ENCODE peak calls at places on chromosomes 12 and 14, in six cellular contexts. Q, C, A, K, X and N are unnamed samples. For H3K9me3, the result is how much of the 10 kb centered on the place peaks cover.

GRCh38 chr12:126681676-126682075 is 1585.3 kb upstream of the TMEM132C start:
- DNase-seq in Q (no peak), C (no peak), A (no peak), K (peak), X (no peak), N (no peak)

GRCh38 chr12:481422-481821 is 21.7 kb downstream of the B4GALNT3 start:
- DNase-seq in Q (no peak), C (peak), A (no peak), K (no peak), X (no peak), N (peak)

GRCh38 chr12:75585309-75585708 is 73.9 kb upstream of the KRR1 start:
- DNase-seq in Q (peak), C (peak), A (peak), K (no peak), X (no peak), N (no peak)

GRCh38 chr14:50070230-50070629 is 46.1 kb downstream of the VCPKMT start:
- DNase-seq in Q (no peak), C (no peak), A (no peak), K (no peak), X (no peak), N (no peak)

GRCh38 chr12:115866909-115867525 is 410.5 kb downstream of the MED13L start:
- DNase-seq in Q (peak), C (no peak), A (no peak), K (peak), X (no peak), N (no peak)

GRCh38 chr14:34713681-34714319 is 593 bp downstream of the CFL2 start:
- DNase-seq in Q (peak), C (peak), A (no peak), K (peak), X (no peak), N (peak)

GRCh38 chr14:81314443-81315175 is 85.5 kb downstream of the STON2 start:
- DNase-seq in Q (no peak), C (no peak), A (no peak), K (no peak), X (no peak), N (no peak)

GRCh38 chr14:69002069-69002468 is 23.0 kb upstream of the ACTN1 start:
- DNase-seq in Q (peak), C (peak), A (no peak), K (peak), X (no peak), N (peak)

GRCh38 chr12:103462675-103463074 is 33.1 kb downstream of the C12orf42 start:
- DNase-seq in Q (no peak), C (no peak), A (no peak), K (no peak), X (no peak), N (no peak)

GRCh38 chr14:32354716-32355115 is 25.6 kb downstream of the AKAP6 start:
- DNase-seq in Q (no peak), C (no peak), A (no peak), K (no peak), X (no peak), N (no peak)

GRCh38 chr14:55930016-55930784 is 188.0 kb upstream of the PELI2 start:
- DNase-seq in Q (peak), C (no peak), A (no peak), K (no peak), X (no peak), N (no peak)

GRCh38 chr14:100239840-100240724 is 1.1 kb downstream of the YY1 start:
- DNase-seq in Q (peak), C (peak), A (peak), K (peak), X (peak), N (peak)

GRCh38 chr12:92551210-92551609 is 151.6 kb upstream of the PLEKHG7 start:
- DNase-seq in Q (no peak), C (no peak), A (no peak), K (no peak), X (no peak), N (no peak)

GRCh38 chr14:74248036-74248435 is 8.8 kb downstream of the VSX2 start:
- DNase-seq in Q (no peak), C (no peak), A (no peak), K (no peak), X (no peak), N (no peak)

GRCh38 chr14:74245292-74245691 is 6.0 kb downstream of the VSX2 start:
- DNase-seq in Q (no peak), C (no peak), A (no peak), K (no peak), X (no peak), N (no peak)

GRCh38 chr14:74244115-74244514 is 4.9 kb downstream of the VSX2 start:
- DNase-seq in Q (no peak), C (no peak), A (no peak), K (peak), X (no peak), N (no peak)

GRCh38 chr14:74249433-74250375 is 10.5 kb downstream of the VSX2 start:
- DNase-seq in Q (peak), C (no peak), A (no peak), K (no peak), X (no peak), N (no peak)

GRCh38 chr14:74246561-74246960 is 7.3 kb downstream of the VSX2 start:
- DNase-seq in Q (no peak), C (no peak), A (no peak), K (peak), X (no peak), N (no peak)
- TF ChIP-seq EZH2 in Q (no peak), C (no peak), A (no peak), K (no peak), X (no peak), N (no peak)

GRCh38 chr14:89479802-89480201 is 62.8 kb upstream of the FOXN3 start:
- DNase-seq in Q (no peak), C (peak), A (no peak), K (no peak), X (no peak), N (no peak)
- H3K9me3 ChIP-seq in Q (under half), C (under half), A (under half), K (under half), X (under half), N (under half)

DNA sequence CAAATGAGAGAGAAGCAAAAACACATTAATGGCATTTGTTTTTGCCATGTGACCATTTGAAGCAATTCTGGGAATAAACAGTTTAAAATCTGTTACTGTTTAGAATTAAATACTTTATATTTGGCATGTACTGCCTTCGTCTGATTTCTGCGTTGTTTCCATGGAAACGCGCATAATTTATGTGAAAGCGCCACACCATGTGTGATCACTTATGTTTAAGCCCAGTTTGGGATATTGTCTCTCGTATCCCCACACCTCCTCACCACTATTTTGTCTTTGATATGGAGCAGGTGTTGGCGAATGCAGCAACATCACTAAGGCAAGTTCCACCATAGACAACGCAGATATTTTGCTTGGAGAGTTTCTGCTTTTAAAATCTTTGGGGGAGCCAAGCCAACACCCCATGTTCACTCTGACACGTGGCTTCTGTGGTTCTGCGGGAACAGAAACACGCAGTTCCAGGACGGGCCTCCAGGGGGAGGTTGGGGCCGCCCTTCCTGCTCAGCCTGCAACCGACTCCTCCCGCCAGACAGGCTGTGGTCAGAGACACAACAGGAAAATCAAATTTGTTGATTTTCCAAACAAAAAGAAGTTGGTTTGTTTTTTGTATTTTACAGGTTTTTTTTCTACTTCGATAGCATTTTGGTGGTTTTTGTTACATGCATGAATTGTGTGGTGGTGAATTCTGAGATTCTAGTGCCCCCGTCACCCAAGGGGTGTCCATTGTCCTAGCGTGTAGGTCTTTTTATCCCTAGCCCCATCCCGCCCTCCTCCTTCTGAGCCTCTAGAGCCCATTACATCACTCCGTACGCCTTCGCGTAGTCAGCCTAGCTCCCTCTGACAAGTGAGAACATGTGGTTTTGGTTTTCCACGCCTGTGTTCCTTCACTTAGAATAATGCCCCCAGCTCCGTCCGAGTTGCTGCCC is 101.9 kb upstream of the SFSWAP start:
- DNase-seq in Q (peak), C (peak), A (peak), K (peak), X (no peak), N (peak)
- TF ChIP-seq EZH2phosphoT487 in Q (no peak), C (no peak), A (no peak), K (no peak), X (no peak), N (no peak)

GRCh38 chr12:112879191-112879705 is 27.5 kb upstream of the OAS1 start:
- DNase-seq in Q (no peak), C (no peak), A (no peak), K (no peak), X (no peak), N (no peak)
- TF ChIP-seq EZH2 in Q (no peak), C (no peak), A (no peak), K (no peak), X (no peak), N (no peak)

GRCh38 chr14:103404032-103404918 is 19.1 kb downstream of the MARK3 start:
- DNase-seq in Q (no peak), C (peak), A (no peak), K (peak), X (peak), N (peak)
- H3K9me3 ChIP-seq in Q (under half), C (under half), A (under half), K (under half), X (under half), N (under half)

DNA sequence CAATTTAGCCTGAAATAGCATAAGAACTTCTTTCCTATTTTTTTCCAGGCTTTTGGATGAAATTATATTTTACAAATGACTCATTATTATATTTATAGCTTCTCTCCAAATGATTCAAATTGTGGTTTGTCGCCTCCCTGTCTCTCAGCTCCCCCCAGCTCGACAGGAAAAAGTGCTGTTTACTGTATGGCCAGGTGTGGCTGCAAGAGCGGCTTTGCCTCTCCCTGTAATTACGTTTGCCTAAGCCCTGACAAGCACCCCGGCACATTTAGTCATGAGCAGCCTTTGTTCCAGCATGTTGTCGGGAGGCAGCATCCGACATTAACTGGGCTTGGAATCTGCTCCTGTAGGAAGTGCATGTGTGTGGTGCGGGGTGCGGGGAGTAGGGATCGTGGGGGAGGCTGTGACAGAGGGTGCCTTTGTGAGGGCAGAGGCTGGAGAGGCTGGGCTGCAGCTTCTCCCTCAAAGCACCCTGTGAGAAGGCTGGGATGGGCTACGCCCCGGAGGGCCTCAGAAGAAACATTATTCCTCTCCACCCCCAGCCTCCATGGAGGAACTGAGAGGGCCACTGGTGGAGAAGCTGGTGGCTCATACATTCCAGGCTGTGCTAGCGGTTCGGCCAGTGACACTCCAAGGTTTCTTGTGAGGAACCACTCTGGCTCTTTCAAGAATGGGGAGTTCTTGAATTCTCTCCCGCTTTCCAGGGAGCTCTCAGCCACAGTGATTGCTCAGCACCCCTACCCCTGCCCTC is 42.1 kb upstream of the CTDSP2 start:
- DNase-seq in Q (peak), C (peak), A (no peak), K (peak), X (peak), N (peak)
- TF ChIP-seq EZH2phosphoT487 in Q (no peak), C (peak), A (no peak), K (no peak), X (no peak), N (no peak)

GRCh38 chr14:30872602-30873001 is 1.8 kb upstream of the COCH start:
- DNase-seq in Q (no peak), C (no peak), A (no peak), K (peak), X (no peak), N (no peak)

GRCh38 chr14:30875788-30876053 is 1.4 kb downstream of the COCH start:
- DNase-seq in Q (no peak), C (no peak), A (no peak), K (peak), X (no peak), N (no peak)

GRCh38 chr14:30873308-30874119 is 845 bp upstream of the COCH start:
- DNase-seq in Q (no peak), C (no peak), A (no peak), K (no peak), X (no peak), N (no peak)

GRCh38 chr14:30874999-30875787 is 834 bp downstream of the COCH start:
- DNase-seq in Q (no peak), C (peak), A (no peak), K (peak), X (no peak), N (peak)

GRCh38 chr14:30874120-30874998 is at the start of gene COCH:
- DNase-seq in Q (peak), C (peak), A (peak), K (peak), X (peak), N (peak)
- TF ChIP-seq EZH2 in Q (no peak), C (peak), A (no peak), K (peak), X (no peak), N (peak)

GRCh38 chr12:112546339-112546738 is 127.6 kb downstream of the PTPN11 start:
- DNase-seq in Q (no peak), C (no peak), A (no peak), K (no peak), X (no peak), N (no peak)

GRCh38 chr12:112549031-112549430 is 130.3 kb downstream of the PTPN11 start:
- DNase-seq in Q (no peak), C (no peak), A (no peak), K (no peak), X (no peak), N (no peak)

GRCh38 chr12:112543666-112544185 is 125.0 kb downstream of the PTPN11 start:
- DNase-seq in Q (no peak), C (no peak), A (no peak), K (no peak), X (no peak), N (no peak)

GRCh38 chr12:112551681-112552080 is 132.9 kb downstream of the PTPN11 start:
- DNase-seq in Q (no peak), C (no peak), A (no peak), K (no peak), X (no peak), N (no peak)

DNA sequence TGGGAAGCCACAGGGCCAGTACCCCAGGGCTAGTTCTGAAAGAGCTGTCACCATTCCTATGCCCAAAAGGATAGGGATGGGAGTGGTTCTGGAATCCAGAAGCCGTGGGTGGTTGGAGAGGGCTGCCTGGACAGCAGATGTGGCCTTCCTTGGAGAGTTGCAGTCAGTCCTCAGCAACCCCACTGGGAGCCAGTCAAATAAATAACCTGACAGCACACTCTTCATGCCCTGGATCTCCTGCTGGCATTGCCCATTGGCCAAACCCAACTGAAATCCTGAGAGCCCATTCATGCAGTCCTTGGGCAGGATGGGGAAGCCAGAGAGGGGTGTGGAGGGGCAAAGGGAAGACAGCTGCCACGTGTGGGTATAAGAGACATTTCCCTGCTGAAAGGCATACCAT is 128.2 kb downstream of the PTPN11 start:
- DNase-seq in Q (no peak), C (peak), A (no peak), K (no peak), X (no peak), N (no peak)
- H3K9me3 ChIP-seq in Q (under half), C (under half), A (under half), K (under half), X (under half), N (under half)